ENCODE peak calls at places on chromosomes 4 and X, in nine cellular contexts. O is right lobe of liver, U is coronary artery, H is upper lobe of left lung, G is thoracic aorta, Q is testis, F is psoas muscle, S is IMR-90, J is heart right ventricle. E is an unnamed sample.

GRCh38 chr4:185011408-185011807 is 6.9 kb upstream of the HELT start:
- DNase-seq in G (no peak), H (peak), S (no peak), U (no peak), J (no peak), Q (no peak), O (no peak), F (no peak), E (no peak)

GRCh38 chrX:40108959-40109287 is 11.2 kb upstream of the BCOR start:
- DNase-seq in S (peak), O (peak), J (peak), G (no peak), H (peak), U (no peak), F (peak), Q (peak), E (peak)

GRCh38 chr4:174717788-174718187 is 111.3 kb downstream of the GLRA3 start:
- DNase-seq in J (no peak), S (no peak), Q (no peak), O (no peak), U (no peak), F (no peak), H (no peak), G (no peak), E (no peak)

GRCh38 chrX:31223817-31224216 is 152.0 kb upstream of the FTHL17 start:
- DNase-seq in G (no peak), U (no peak), S (peak), F (no peak), H (no peak), O (no peak), Q (no peak), J (no peak), E (no peak)

GRCh38 chrX:30572004-30572403 is 5.6 kb downstream of the TASL start:
- DNase-seq in U (no peak), G (no peak), S (no peak), F (no peak), O (no peak), H (no peak), Q (no peak), J (no peak), E (no peak)

GRCh38 chr4:156293657-156294297 is 340.1 kb upstream of the CTSO start:
- DNase-seq in H (no peak), O (no peak), G (no peak), S (peak), F (no peak), Q (no peak), U (no peak), J (no peak), E (no peak)

GRCh38 chr4:57023104-57023503 is 44.4 kb downstream of the POLR2B start:
- DNase-seq in S (peak), U (no peak), H (no peak), O (no peak), F (no peak), Q (no peak), G (no peak), J (no peak), E (no peak)

GRCh38 chrX:108001218-108001814 is 19.1 kb upstream of the TEX13B start:
- DNase-seq in Q (no peak), J (no peak), G (no peak), U (no peak), H (no peak), S (peak), F (no peak), O (no peak), E (no peak)

GRCh38 chrX:86714441-86714840 is 566.2 kb downstream of the DACH2 start:
- DNase-seq in S (no peak), J (no peak), Q (no peak), G (no peak), H (no peak), F (no peak), O (no peak), U (no peak), E (no peak)

GRCh38 chr4:109562457-109563237 is 2.6 kb downstream of the MCUB start:
- DNase-seq in Q (no peak), S (no peak), F (no peak), J (no peak), G (no peak), U (no peak), O (no peak), H (no peak), E (no peak)
- TF ChIP-seq CTCF in Q (no peak), S (no peak), F (no peak), J (no peak), G (no peak), U (no peak), O (no peak), H (no peak), E (no peak)

GRCh38 chr4:139684351-139684750 is 18.7 kb downstream of the MGST2 start:
- DNase-seq in H (no peak), S (no peak), F (no peak), Q (no peak), G (no peak), U (no peak), J (no peak), O (no peak), E (no peak)
- H3K27ac ChIP-seq in H (no peak), S (no peak), F (no peak), Q (no peak), G (no peak), U (no peak), J (no peak), O (no peak), E (no peak)

GRCh38 chr4:150104401-150105027 is 26.3 kb downstream of the DCLK2 start:
- DNase-seq in Q (no peak), S (no peak), F (no peak), G (no peak), O (no peak), U (no peak), H (no peak), J (no peak), E (no peak)
- TF ChIP-seq CTCF in Q (no peak), S (no peak), F (no peak), G (no peak), O (no peak), U (no peak), H (no peak), J (no peak), E (no peak)

GRCh38 chrX:11349661-11350337 is 56.6 kb downstream of the AMELX start:
- DNase-seq in Q (no peak), O (no peak), F (no peak), G (no peak), U (no peak), J (no peak), S (no peak), H (no peak), E (no peak)

GRCh38 chrX:11352296-11352741 is 59.1 kb downstream of the AMELX start:
- DNase-seq in Q (no peak), S (no peak), U (no peak), O (no peak), F (no peak), J (no peak), H (no peak), G (no peak), E (no peak)

GRCh38 chrX:11349020-11349419 is 55.8 kb downstream of the AMELX start:
- DNase-seq in H (no peak), S (no peak), O (no peak), Q (no peak), F (no peak), U (no peak), G (no peak), J (no peak), E (no peak)

GRCh38 chrX:11355259-11355909 is 62.2 kb downstream of the AMELX start:
- DNase-seq in O (no peak), G (no peak), Q (no peak), J (no peak), H (no peak), S (no peak), U (no peak), F (no peak), E (no peak)

DNA sequence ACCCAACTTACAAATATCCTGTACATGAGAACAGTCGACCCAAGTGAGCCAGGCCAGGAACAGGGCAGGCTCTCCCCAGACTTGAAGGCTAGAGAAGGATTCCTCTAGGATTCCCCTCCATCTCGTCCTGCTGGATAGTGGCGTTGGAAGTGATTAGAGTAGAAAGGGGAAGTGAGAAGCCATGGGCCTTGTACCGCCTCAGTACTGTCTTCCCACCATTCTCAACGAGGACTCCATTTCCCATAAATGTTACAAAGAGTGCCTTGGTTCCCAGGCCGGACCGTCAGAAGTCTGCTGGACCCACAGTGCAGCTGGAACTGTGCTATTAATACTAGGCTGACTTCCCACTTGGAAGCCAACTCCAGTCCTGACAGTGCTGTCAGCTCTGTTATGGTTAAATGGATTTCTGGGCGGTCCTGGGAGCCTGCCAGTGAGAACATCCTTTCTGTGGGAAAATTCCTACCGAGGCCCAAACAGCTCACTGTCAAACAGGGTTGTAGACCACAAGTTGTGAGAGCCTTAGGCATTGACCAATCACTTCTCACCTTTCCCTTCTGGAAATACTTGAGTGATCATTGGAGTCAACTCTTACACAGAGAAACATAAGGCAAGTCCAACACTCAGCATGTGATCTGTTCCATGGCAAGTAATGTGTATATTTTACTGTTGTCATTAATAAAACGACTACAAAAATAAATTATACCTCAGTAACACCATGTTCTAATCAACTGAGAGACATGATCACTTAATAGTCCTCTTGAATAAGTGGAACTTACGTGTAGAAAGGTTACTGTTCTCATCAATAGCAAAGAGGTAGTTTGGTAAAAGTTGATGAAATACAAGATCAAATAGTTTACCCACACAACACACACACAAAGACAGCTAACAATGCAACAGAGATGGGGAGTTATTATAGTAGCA is 58.4 kb downstream of the AMELX start:
- DNase-seq in G (no peak), O (no peak), J (peak), F (peak), S (peak), U (peak), Q (peak), H (no peak), E (peak)
- H3K27ac ChIP-seq in G (peak), O (no peak), J (peak), F (peak), S (peak), U (peak), Q (no peak), H (peak), E (peak)

GRCh38 chr4:139085141-139085540 is 69.6 kb downstream of the NOCT start:
- DNase-seq in O (no peak), U (no peak), Q (no peak), J (no peak), F (no peak), H (no peak), S (peak), G (no peak), E (no peak)

GRCh38 chr4:139082750-139083532 is 67.4 kb downstream of the NOCT start:
- DNase-seq in H (peak), U (peak), F (peak), J (peak), O (peak), G (peak), Q (peak), S (peak), E (peak)

GRCh38 chr4:139083533-139084424 is 68.2 kb downstream of the NOCT start:
- DNase-seq in G (peak), J (peak), Q (peak), F (peak), O (peak), S (peak), U (peak), H (peak), E (peak)

GRCh38 chr4:139078926-139079325 is 63.3 kb downstream of the NOCT start:
- DNase-seq in J (no peak), H (no peak), Q (no peak), G (no peak), S (no peak), F (no peak), U (no peak), O (no peak), E (no peak)

DNA sequence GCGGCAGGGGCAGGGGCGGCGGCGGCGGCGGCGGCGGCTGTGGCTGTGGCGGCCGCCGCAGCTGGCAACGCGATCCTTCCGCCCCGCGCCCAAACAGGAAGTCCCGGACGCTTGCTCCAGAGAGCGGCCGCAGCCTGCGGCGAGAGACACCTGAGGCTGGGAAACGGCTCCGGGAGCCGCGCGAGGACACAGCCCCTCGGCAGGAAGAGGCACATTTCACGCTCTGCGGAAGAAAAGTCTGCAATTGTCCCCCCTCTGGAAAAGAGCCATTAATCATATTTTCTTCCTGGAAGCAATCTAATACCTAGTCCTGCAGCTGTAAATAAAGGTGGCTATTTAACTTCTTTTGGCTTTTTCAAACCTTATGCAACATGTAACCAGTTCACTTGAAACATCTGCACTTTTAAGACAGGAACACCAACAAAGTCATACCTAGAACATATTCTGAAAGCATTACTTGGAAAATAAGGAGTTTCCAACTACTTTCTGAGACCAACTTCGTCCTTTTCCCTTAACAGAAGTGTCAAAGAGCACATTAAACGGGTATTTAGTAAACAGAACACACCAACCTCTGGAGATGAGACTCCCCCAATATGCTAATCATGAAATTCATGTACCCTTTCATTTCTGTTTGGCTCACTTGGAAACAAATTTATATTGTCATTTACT is 69.0 kb downstream of the NOCT start:
- DNase-seq in Q (no peak), F (no peak), J (no peak), S (no peak), U (no peak), H (no peak), G (no peak), O (peak), E (no peak)
- TF ChIP-seq CTCF in Q (no peak), F (peak), J (no peak), S (no peak), U (no peak), H (no peak), G (no peak), O (no peak), E (no peak)

DNA sequence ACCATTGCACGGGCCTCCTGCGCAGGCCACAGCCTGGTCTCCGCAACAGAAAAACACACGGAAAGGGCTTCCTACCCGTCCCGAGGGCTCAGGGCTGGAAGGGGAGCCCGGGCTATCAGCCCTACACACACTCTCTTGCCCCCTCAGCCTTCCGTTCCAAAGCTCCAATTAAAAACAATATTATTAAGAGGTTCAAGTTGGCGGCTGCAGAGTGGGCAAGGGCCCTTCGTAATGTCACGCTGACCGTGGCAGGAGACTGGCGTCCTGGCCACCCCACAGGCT is 220.5 kb upstream of the PSAPL1 start:
- DNase-seq in J (no peak), Q (no peak), H (no peak), F (no peak), G (no peak), S (no peak), O (peak), U (no peak), E (no peak)
- H3K27ac ChIP-seq in J (no peak), Q (no peak), H (no peak), F (no peak), G (no peak), S (no peak), O (no peak), U (no peak), E (no peak)